ENCODE peak calls at places on chromosomes 6 and 20, in seven cellular contexts. S, E, L, D, M, A and G are unnamed samples.

GRCh38 chr20:59105581-59105980 is 58.0 kb upstream of the ZNF831 start:
- DNase-seq in L (no peak), M (no peak), D (no peak), S (no peak), A (no peak), E (no peak), G (peak)

GRCh38 chr6:138640028-138640427 is 133.5 kb upstream of the CCDC28A start:
- DNase-seq in M (no peak), E (no peak), A (no peak), D (no peak), L (no peak), S (no peak), G (no peak)

GRCh38 chr6:10565913-10566312 is 44.8 kb downstream of the GCNT2 start:
- DNase-seq in L (no peak), D (no peak), E (no peak), S (no peak), M (no peak), A (no peak), G (no peak)

GRCh38 chr20:60258255-60258863 is 300.1 kb downstream of the CDH26 start:
- DNase-seq in E (peak), D (no peak), M (no peak), S (no peak), A (no peak), L (no peak), G (no peak)

GRCh38 chr6:139418426-139419132 is 44.1 kb upstream of the CITED2 start:
- DNase-seq in S (no peak), L (no peak), D (no peak), A (no peak), E (no peak), M (no peak), G (no peak)

GRCh38 chr6:35811699-35811995 is 6.5 kb downstream of the LHFPL5 start:
- DNase-seq in L (no peak), S (no peak), M (no peak), E (no peak), D (no peak), A (no peak), G (no peak)

GRCh38 chr20:38932457-38933120 is 6.4 kb downstream of the FAM83D start:
- DNase-seq in E (no peak), L (no peak), M (no peak), S (peak), D (no peak), A (no peak), G (no peak)

GRCh38 chr6:93048381-93048780 is 371.0 kb downstream of the EPHA7 start:
- DNase-seq in D (no peak), A (no peak), E (no peak), S (no peak), M (no peak), L (no peak), G (peak)

GRCh38 chr6:169489642-169490408 is 212.0 kb downstream of the WDR27 start:
- DNase-seq in M (peak), E (no peak), S (no peak), L (no peak), D (no peak), A (no peak), G (no peak)

GRCh38 chr6:159084493-159085091 is 39.8 kb upstream of the TAGAP start:
- DNase-seq in M (no peak), A (no peak), D (no peak), L (no peak), S (peak), E (no peak), G (no peak)

GRCh38 chr6:110044093-110044492 is 66.0 kb downstream of the GPR6 start:
- DNase-seq in D (no peak), S (no peak), A (no peak), L (no peak), E (no peak), M (no peak), G (peak)

GRCh38 chr6:14272111-14273085 is 154.8 kb downstream of the CD83 start:
- DNase-seq in L (no peak), D (no peak), M (no peak), A (no peak), S (no peak), E (no peak), G (no peak)

GRCh38 chr20:49483706-49484101 is 1.2 kb upstream of the KCNB1 start:
- DNase-seq in D (peak), A (no peak), S (no peak), L (no peak), M (no peak), E (no peak), G (peak)

GRCh38 chr6:107368471-107368870 is 90.9 kb downstream of the PDSS2 start:
- DNase-seq in D (no peak), M (no peak), E (no peak), L (no peak), A (no peak), S (no peak), G (no peak)